ENCODE peak calls at places on chromosome 19, in seven cellular contexts. L is SJSA1; M is fibroblast of lung; H is naive thymus-derived CD4-positive, alpha-beta T cell; N is brain microvascular endothelial cell; U is CD4-positive, CD25-positive, alpha-beta regulatory T cell; X is GM23248. A is an unnamed sample.
A peak's percentile ranks its signal among the peaks of the same experiment; 100 is the strongest.

GRCh38 chr19:12035220-12036172 is at the start of gene ZNF433:
- DNase-seq in L (peak; percentile 65), M (peak; percentile 82), H (peak; percentile 22), N (peak; percentile 90), U (peak; percentile 40), X (peak; percentile 98), A (peak; percentile 89)

GRCh38 chr19:2561895-2562294 is 86.0 kb downstream of the GADD45B start:
- DNase-seq in L (no peak), M (no peak), H (peak; percentile 58), N (no peak), U (peak; percentile 36), X (no peak), A (peak; percentile 25)

GRCh38 chr19:43675269-43675879 is 5.4 kb upstream of the PLAUR start:
- DNase-seq in L (no peak), M (peak; percentile 23), H (no peak), N (peak; percentile 31), U (no peak), X (peak; percentile 70), A (peak; percentile 99)

GRCh38 chr19:31332096-31332495 is 17.1 kb downstream of the TSHZ3 start:
- DNase-seq in L (peak; percentile 67), M (peak; percentile 55), H (no peak), N (no peak), U (no peak), X (peak; percentile 44), A (no peak)

GRCh38 chr19:28960986-28961705 is 251.8 kb downstream of the UQCRFS1 start:
- DNase-seq in L (no peak), M (peak; percentile 9), H (no peak), N (peak; percentile 53), U (no peak), X (peak; percentile 89), A (no peak)

GRCh38 chr19:2523630-2524311 is 47.8 kb downstream of the GADD45B start:
- DNase-seq in L (peak; percentile 91), M (no peak), H (no peak), N (peak; percentile 73), U (no peak), X (peak; percentile 92), A (no peak)

GRCh38 chr19:48121066-48121465 is 10.4 kb upstream of the PLA2G4C start:
- DNase-seq in L (no peak), M (no peak), H (no peak), N (no peak), U (no peak), X (no peak), A (no peak)

GRCh38 chr19:16778796-16779411 is 50.3 kb upstream of the SIN3B start:
- DNase-seq in L (peak; percentile 72), M (peak; percentile 57), H (peak; percentile 10), N (peak; percentile 67), U (peak; percentile 15), X (peak; percentile 57), A (peak; percentile 29)

GRCh38 chr19:58059003-58059671 is at the start of gene ZNF135:
- DNase-seq in L (no peak), M (peak; percentile 90), H (peak; percentile 34), N (peak; percentile 68), U (peak; percentile 12), X (peak; percentile 95), A (peak; percentile 66)

GRCh38 chr19:20664917-20665781 is 3.8 kb upstream of the ZNF626 start:
- DNase-seq in L (no peak), M (peak; percentile 10), H (no peak), N (no peak), U (no peak), X (peak; percentile 35), A (no peak)

GRCh38 chr19:2089001-2089711 is 7.0 kb downstream of the MOB3A start:
- DNase-seq in L (no peak), M (no peak), H (no peak), N (peak; percentile 49), U (no peak), X (peak; percentile 52), A (no peak)

GRCh38 chr19:29328586-29328985 is 115.6 kb upstream of the UQCRFS1 start:
- DNase-seq in L (no peak), M (no peak), H (no peak), N (no peak), U (no peak), X (no peak), A (no peak)

GRCh38 chr19:41324921-41325639 is 15.1 kb downstream of the CCDC97 start:
- DNase-seq in L (peak; percentile 95), M (peak; percentile 78), H (no peak), N (peak; percentile 81), U (no peak), X (peak; percentile 92), A (no peak)

GRCh38 chr19:29079331-29079730 is 133.6 kb downstream of the UQCRFS1 start:
- DNase-seq in L (no peak), M (no peak), H (no peak), N (no peak), U (no peak), X (peak; percentile 45), A (no peak)

GRCh38 chr19:6467384-6467783 is 3.3 kb downstream of the CRB3 start:
- DNase-seq in L (no peak), M (no peak), H (no peak), N (no peak), U (no peak), X (no peak), A (no peak)

GRCh38 chr19:6466526-6467248 is 2.6 kb downstream of the CRB3 start:
- DNase-seq in L (no peak), M (no peak), H (no peak), N (no peak), U (no peak), X (no peak), A (no peak)

GRCh38 chr19:6465006-6465405 is 935 bp downstream of the CRB3 start:
- DNase-seq in L (no peak), M (no peak), H (no peak), N (no peak), U (no peak), X (peak; percentile 12), A (peak; percentile 56)

GRCh38 chr19:6465663-6466062 is 1.6 kb downstream of the CRB3 start:
- DNase-seq in L (no peak), M (no peak), H (no peak), N (no peak), U (no peak), X (no peak), A (no peak)

DNA sequence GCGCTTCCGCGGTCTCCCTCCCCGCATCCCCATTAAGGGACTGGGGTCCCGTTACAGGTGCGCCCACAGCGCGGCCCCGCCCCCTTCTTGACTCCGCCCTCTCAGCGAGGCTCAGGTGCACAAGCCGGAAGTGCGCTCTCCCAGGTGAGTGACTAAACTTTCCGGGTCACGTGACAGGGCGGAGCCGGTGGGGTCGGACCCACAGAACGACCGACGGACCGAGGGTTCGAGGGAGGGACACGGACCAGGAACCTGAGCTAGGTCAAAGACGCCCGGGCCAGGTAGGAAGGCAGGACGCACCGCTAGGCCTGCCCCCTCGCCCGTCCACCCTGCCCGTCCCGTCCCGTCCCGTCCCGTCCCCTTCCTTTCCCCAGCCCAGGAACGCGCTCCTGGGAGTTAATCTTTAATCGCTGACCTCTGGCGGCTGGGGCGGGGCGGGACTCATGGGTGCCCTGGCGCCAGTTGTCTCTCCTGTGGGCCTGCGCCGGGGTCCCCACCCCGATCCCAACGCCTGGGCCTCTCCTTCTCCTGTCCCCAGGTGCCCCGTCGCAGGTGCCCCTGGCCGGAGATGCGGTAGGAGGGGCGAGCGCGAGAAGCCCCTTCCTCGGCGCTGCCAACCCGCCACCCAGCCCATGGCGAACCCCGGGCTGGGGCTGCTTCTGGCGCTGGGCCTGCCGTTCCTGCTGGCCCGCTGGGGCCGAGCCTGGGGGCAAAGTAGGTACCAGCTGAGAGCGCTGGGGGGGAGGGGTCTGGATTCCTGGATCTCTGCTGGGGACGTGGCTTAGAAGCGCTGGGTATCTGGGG is at the start of gene CRB3:
- DNase-seq in L (no peak), M (no peak), H (peak; percentile 47), N (no peak), U (peak; percentile 44), X (no peak), A (peak; percentile 99)
- H3K27ac ChIP-seq in L (no peak within 1 kb of the TSS), M (no peak within 1 kb of the TSS), H (peak within 1 kb of the TSS; percentile 64), N (no peak within 1 kb of the TSS), U (peak within 1 kb of the TSS; percentile 14), X (no peak within 1 kb of the TSS), A (peak within 1 kb of the TSS; percentile 96)

DNA sequence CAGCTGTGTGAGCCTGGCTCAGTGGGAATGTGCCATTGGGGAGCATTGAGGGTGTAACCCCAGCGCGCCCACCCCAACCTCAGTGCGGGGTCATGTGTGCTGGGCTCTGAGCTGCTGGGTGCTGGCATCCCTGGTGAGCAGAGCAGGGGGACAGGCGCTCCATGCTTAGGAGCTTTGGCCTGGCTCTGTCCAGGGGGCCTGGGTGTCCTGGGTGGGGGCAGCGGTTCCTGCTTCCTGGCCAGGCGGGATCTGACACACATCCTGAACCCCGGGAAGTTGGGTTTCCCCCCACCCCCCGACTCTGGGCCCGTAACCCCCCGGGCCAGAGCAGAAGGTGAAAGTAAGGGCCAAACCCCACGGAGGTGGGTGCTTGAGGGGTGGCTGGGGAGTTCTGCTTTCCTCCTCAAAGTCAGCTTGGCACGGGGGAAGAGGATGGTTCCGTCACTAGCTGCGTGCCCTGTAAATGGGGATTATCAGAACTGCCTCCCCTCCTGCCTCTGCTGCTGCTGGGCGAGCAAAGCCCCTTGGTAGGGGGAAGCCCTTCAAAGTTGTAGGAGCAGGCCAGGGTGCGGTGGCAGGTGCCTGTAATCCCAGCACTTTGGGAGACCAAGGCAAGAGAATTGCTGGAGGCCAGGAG is 1.7 kb downstream of the LRP3 start:
- DNase-seq in L (no peak), M (no peak), H (no peak), N (no peak), U (no peak), X (no peak), A (no peak)
- H3K4me3 ChIP-seq in L (no peak overlapping the region), M (peak overlapping the region; percentile 54), H (no peak overlapping the region), N (peak overlapping the region; percentile 58), U (no peak overlapping the region), X (peak overlapping the region; percentile 78), A (no peak overlapping the region)

DNA sequence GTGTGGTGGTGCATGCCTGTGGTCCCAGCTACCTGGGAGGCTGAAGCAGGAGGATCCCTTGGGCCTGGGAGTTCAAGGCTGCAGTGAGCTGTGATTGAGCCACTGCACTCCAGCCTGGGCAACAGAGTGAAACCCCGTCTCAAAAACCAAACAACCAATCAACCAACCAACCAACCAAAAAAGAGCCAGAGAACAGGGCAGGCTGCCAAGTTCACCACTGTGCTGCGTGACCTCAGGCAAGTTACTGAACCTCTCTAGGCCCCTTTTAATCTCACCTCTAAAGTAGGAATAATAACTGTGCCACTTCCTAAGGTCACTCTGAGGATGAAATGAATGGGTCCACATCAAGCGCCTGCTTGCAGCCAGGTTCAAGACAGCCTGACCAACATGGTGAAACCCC is 16.9 kb downstream of the TJP3 start:
- DNase-seq in L (no peak), M (no peak), H (no peak), N (no peak), U (no peak), X (no peak), A (no peak)
- H3K27ac ChIP-seq in L (no peak overlapping the region), M (no peak overlapping the region), H (no peak overlapping the region), N (no peak overlapping the region), U (no peak overlapping the region), X (no peak overlapping the region), A (peak overlapping the region; percentile 12)

DNA sequence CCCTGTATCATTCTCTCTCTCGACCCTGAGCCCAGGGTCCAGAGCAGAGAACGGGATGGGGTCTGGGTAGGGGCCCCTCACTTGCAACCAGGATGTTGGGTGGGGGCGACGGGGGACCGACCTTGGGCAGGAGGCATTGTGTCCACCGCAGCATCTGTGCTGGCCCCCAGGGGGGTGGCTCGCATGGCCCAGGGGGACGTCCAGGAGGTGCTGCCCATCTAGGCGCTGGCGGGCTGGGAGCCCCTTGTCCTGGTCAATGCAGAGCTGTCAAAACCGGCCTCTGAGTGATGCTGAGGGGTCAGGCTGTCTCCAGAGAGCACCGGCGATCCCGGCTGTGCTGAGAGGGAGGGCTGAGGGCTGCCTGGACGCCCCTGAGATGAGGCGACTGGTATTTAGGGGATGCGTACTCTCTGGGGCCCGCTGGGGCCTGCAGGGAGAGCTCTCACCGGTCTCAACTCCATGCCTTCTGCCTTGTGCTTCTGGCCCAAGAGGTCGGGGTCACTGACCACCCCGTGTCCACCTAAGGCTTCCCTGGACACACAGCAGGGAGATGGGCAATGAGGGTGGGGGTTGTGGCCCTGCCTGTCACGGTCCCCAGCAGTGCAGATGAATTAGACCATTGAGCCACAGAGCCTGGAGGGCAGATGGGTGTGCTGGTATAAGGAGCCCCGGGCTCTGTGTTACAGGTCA is 8.5 kb downstream of the RPS9 start:
- DNase-seq in L (no peak), M (no peak), H (no peak), N (no peak), U (no peak), X (no peak), A (peak; percentile 17)
- H3K4me3 ChIP-seq in L (no peak overlapping the region), M (no peak overlapping the region), H (no peak overlapping the region), N (no peak overlapping the region), U (no peak overlapping the region), X (no peak overlapping the region), A (no peak overlapping the region)